ENCODE peak calls at places on chromosomes 16 and 17, in nine cellular contexts. G is sciatic nerve; C is T-helper 17 cell; L is stimulated activated CD4-positive, alpha-beta T cell treated with anti-CD3 and anti-CD28 coated beads, Interleukin-15, amount 100 ng/mL, for 24 hours; R is mucosa of descending colon; K is MCF 10A; B is sigmoid colon; P is anterior cingulate cortex; X is neural crest cell. S is an unnamed sample.

GRCh38 chr16:911604-912321 is 59.0 kb downstream of the LMF1 start:
- DNase-seq in G (no peak), C (no peak), L (no peak), R (no peak), K (no peak), B (no peak), P (no peak), X (no peak), S (no peak)

GRCh38 chr17:18950944-18951905 is 740 bp upstream of the SLC5A10 start:
- DNase-seq in G (no peak), C (no peak), L (no peak), R (no peak), K (no peak), B (no peak), P (no peak), X (no peak), S (no peak)

GRCh38 chr17:20926532-20926931 is 116.3 kb downstream of the USP22 start:
- DNase-seq in G (no peak), C (no peak), L (no peak), R (no peak), K (no peak), B (no peak), P (no peak), X (no peak), S (no peak)

GRCh38 chr17:34081269-34081668 is 173.8 kb upstream of the CCL2 start:
- DNase-seq in G (no peak), C (no peak), L (no peak), R (no peak), K (no peak), B (no peak), P (no peak), X (no peak), S (no peak)

GRCh38 chr16:85863384-85863774 is 35.6 kb upstream of the IRF8 start:
- DNase-seq in G (no peak), C (no peak), L (no peak), R (no peak), K (no peak), B (no peak), P (no peak), X (no peak), S (no peak)

GRCh38 chr16:78444-79145 is 570 bp downstream of the MPG start:
- DNase-seq in G (no peak), C (no peak), L (peak), R (no peak), K (peak), B (peak), P (no peak), X (no peak), S (no peak)

GRCh38 chr17:43316522-43317142 is 82.2 kb upstream of the ARL4D start:
- DNase-seq in G (no peak), C (no peak), L (peak), R (peak), K (no peak), B (no peak), P (no peak), X (no peak), S (no peak)

GRCh38 chr16:27335349-27336052 is 21.7 kb downstream of the IL4R start:
- DNase-seq in G (no peak), C (no peak), L (no peak), R (no peak), K (no peak), B (no peak), P (no peak), X (no peak), S (no peak)

GRCh38 chr17:74979408-74980146 is 7.0 kb upstream of the HID1 start:
- DNase-seq in G (no peak), C (no peak), L (no peak), R (no peak), K (no peak), B (no peak), P (no peak), X (no peak), S (no peak)

GRCh38 chr16:47486856-47487255 is 25.7 kb downstream of the PHKB start:
- DNase-seq in G (no peak), C (no peak), L (no peak), R (no peak), K (no peak), B (no peak), P (no peak), X (no peak), S (no peak)

GRCh38 chr17:17511971-17512858 is 16.0 kb upstream of the RASD1 start:
- DNase-seq in G (peak), C (no peak), L (no peak), R (peak), K (peak), B (no peak), P (no peak), X (no peak), S (peak)

GRCh38 chr17:59652119-59652518 is 32.4 kb downstream of the CLTC start:
- DNase-seq in G (no peak), C (no peak), L (no peak), R (no peak), K (peak), B (no peak), P (no peak), X (no peak), S (peak)

GRCh38 chr17:39652635-39653315 is 12.4 kb upstream of the TCAP start:
- DNase-seq in G (no peak), C (no peak), L (no peak), R (no peak), K (no peak), B (no peak), P (no peak), X (no peak), S (no peak)

GRCh38 chr16:66269631-66270332 is 96.7 kb upstream of the CDH5 start:
- DNase-seq in G (no peak), C (no peak), L (no peak), R (no peak), K (no peak), B (peak), P (no peak), X (no peak), S (no peak)

GRCh38 chr17:58970966-58971575 is 135.6 kb downstream of the TRIM37 start:
- DNase-seq in G (no peak), C (no peak), L (no peak), R (no peak), K (no peak), B (no peak), P (no peak), X (no peak), S (no peak)

GRCh38 chr17:7932949-7933348 is 943 bp downstream of the CNTROB start:
- DNase-seq in G (peak), C (no peak), L (peak), R (peak), K (peak), B (peak), P (no peak), X (peak), S (no peak)